ENCODE peak calls at places on chromosomes 13 and 19, in four cellular contexts. O is GM12865, P is T-cell, T is HT-29. Y is an unnamed sample.
A peak's percentile ranks its signal among the peaks of the same experiment; 100 is the strongest.

GRCh38 chr19:1615156-1615765 is 10.0 kb upstream of the UQCR11 start:
- DNase-seq in T (no peak), O (no peak), P (no peak), Y (no peak)

GRCh38 chr13:73720216-73720840 is 413.9 kb downstream of the KLF12 start:
- DNase-seq in T (no peak), P (no peak), O (no peak), Y (no peak)

GRCh38 chr13:34143637-34144036 is 325.7 kb downstream of the RFC3 start:
- DNase-seq in O (no peak), T (no peak), P (no peak), Y (no peak)

GRCh38 chr19:588093-588742 is 1.5 kb upstream of the HCN2 start:
- DNase-seq in P (peak; percentile 52), T (peak; percentile 68), O (peak; percentile 75), Y (peak; percentile 68)

GRCh38 chr19:51440846-51441409 is 17.3 kb downstream of the SIGLEC8 start:
- DNase-seq in T (no peak), O (no peak), P (no peak), Y (no peak)

GRCh38 chr13:71359641-71360040 is 507.4 kb downstream of the DACH1 start:
- DNase-seq in O (no peak), T (peak; percentile 16), P (no peak), Y (no peak)

GRCh38 chr19:10855879-10856522 is 7.8 kb downstream of the C19orf38 start:
- DNase-seq in T (peak; percentile 23), O (peak; percentile 54), P (no peak), Y (no peak)

GRCh38 chr13:72637561-72637960 is 89.9 kb downstream of the MZT1 start:
- DNase-seq in O (no peak), T (no peak), P (no peak), Y (no peak)

GRCh38 chr19:29532956-29533355 is 7.2 kb downstream of the VSTM2B start:
- DNase-seq in T (no peak), P (no peak), O (no peak), Y (peak; percentile 30)

GRCh38 chr19:17337675-17338439 is 504 bp downstream of the GTPBP3 start:
- DNase-seq in P (no peak), T (peak; percentile 21), O (peak; percentile 71), Y (no peak)

GRCh38 chr13:105773887-105774538 is 761.4 kb downstream of the EFNB2 start:
- DNase-seq in T (peak; percentile 82), O (peak; percentile 39), P (no peak), Y (no peak)

GRCh38 chr19:32917612-32917996 is 48.0 kb upstream of the SLC7A9 start:
- DNase-seq in T (no peak), P (no peak), O (no peak), Y (no peak)

GRCh38 chr19:14158276-14159023 is 22.1 kb upstream of the ASF1B start:
- DNase-seq in O (no peak), P (no peak), T (no peak), Y (no peak)

GRCh38 chr13:33260168-33261098 is 25.1 kb downstream of the STARD13 start:
- DNase-seq in T (no peak), O (no peak), P (no peak), Y (peak; percentile 38)

GRCh38 chr19:41939861-41940442 is 11.7 kb upstream of the ERFL start:
- DNase-seq in O (peak; percentile 73), T (no peak), P (no peak), Y (no peak)

GRCh38 chr19:5821521-5822180 is 16.8 kb downstream of the NRTN start:
- DNase-seq in T (no peak), O (no peak), P (no peak), Y (no peak)

GRCh38 chr19:412356-413355 is 3.7 kb upstream of the C2CD4C start:
- DNase-seq in T (no peak), O (no peak), P (no peak), Y (peak; percentile 42)

GRCh38 chr19:52527954-52528326 is 472 bp downstream of the ZNF808 start:
- DNase-seq in T (peak; percentile 4), P (no peak), O (peak; percentile 2), Y (peak; percentile 26)

GRCh38 chr19:18289471-18290066 is 8.1 kb upstream of the JUND start:
- DNase-seq in P (no peak), O (no peak), T (no peak), Y (no peak)

GRCh38 chr19:37991841-37992248 is 84.8 kb downstream of the SIPA1L3 start:
- DNase-seq in O (no peak), T (no peak), P (no peak), Y (no peak)

GRCh38 chr13:99043700-99044300 is 65.9 kb upstream of the DOCK9 start:
- DNase-seq in P (no peak), O (no peak), T (no peak), Y (no peak)

GRCh38 chr13:97259787-97260641 is 37.9 kb downstream of the MBNL2 start:
- DNase-seq in O (no peak), P (no peak), T (peak; percentile 79), Y (peak; percentile 30)

GRCh38 chr13:50519866-50520265 is 323.6 kb downstream of the DLEU7 start:
- DNase-seq in O (no peak), P (no peak), T (no peak), Y (no peak)

GRCh38 chr19:15294591-15294990 is 37.7 kb downstream of the BRD4 start:
- DNase-seq in T (no peak), P (no peak), O (no peak), Y (peak; percentile 76)

Y was measured in right lobe of liver.